ENCODE peak calls at places on chromosome 9, in eight cellular contexts. O is activated gamma-delta T cell treated with Interleukin-2 at 50 U/mL for 16 hours, H is GM12865, Y is choroid plexus epithelial cell, A is Right ventricle myocardium superior, T is iPS-NIHi11, D is G401, F is HFFc6. P is an unnamed sample.

GRCh38 chr9:114638441-114638840 is 19.2 kb downstream of the TEX53 start:
- DNase-seq in Y (no peak), H (no peak), A (no peak), F (no peak), O (no peak), T (no peak), D (no peak), P (no peak)

GRCh38 chr9:4689013-4689412 is 9.6 kb downstream of the CDC37L1 start:
- DNase-seq in Y (peak), F (no peak), T (no peak), H (no peak), A (no peak), D (peak), O (no peak), P (no peak)

GRCh38 chr9:110015759-110016158 is 192.2 kb downstream of the C9orf152 start:
- DNase-seq in O (no peak), A (no peak), T (no peak), D (no peak), Y (peak), F (peak), H (no peak), P (no peak)

GRCh38 chr9:37575921-37576721 is at the start of gene FBXO10:
- DNase-seq in A (peak), H (peak), T (peak), D (peak), O (peak), Y (peak), F (peak), P (peak)

GRCh38 chr9:69745716-69746538 is 13.9 kb downstream of the PTAR1 start:
- DNase-seq in Y (peak), D (no peak), T (no peak), H (no peak), F (peak), A (no peak), O (no peak), P (no peak)

GRCh38 chr9:13841801-13842462 is 472.0 kb downstream of the NFIB start:
- DNase-seq in O (no peak), D (no peak), Y (no peak), F (no peak), T (peak), H (no peak), A (peak), P (peak)

GRCh38 chr9:83620841-83621636 is 1.9 kb upstream of the IDNK start:
- DNase-seq in D (peak), H (peak), Y (peak), T (peak), F (peak), A (no peak), O (peak), P (no peak)

GRCh38 chr9:136853596-136854112 is 1.5 kb downstream of the MAMDC4 start:
- DNase-seq in H (peak), F (no peak), O (no peak), Y (no peak), D (no peak), T (no peak), A (peak), P (no peak)

GRCh38 chr9:121698627-121699270 is 47.3 kb downstream of the DAB2IP start:
- DNase-seq in O (peak), T (peak), A (no peak), D (no peak), F (no peak), H (no peak), Y (peak), P (peak)

GRCh38 chr9:91571036-91571435 is 147.4 kb upstream of the NFIL3 start:
- DNase-seq in H (no peak), T (no peak), D (no peak), O (no peak), F (no peak), A (no peak), Y (no peak), P (no peak)

GRCh38 chr9:109652971-109653370 is 127.0 kb upstream of the PALM2AKAP2 start:
- DNase-seq in O (no peak), D (no peak), T (peak), H (peak), F (peak), Y (peak), A (no peak), P (no peak)

GRCh38 chr9:136512651-136513066 is 29.8 kb upstream of the SEC16A start:
- DNase-seq in F (no peak), D (no peak), O (no peak), H (no peak), A (no peak), Y (no peak), T (peak), P (no peak)

P was measured in Right ventricle myocardium inferior.